ENCODE peak calls at places on chromosomes 7 and 10, in nine cellular contexts. One of them, this sample, is unnamed.

GRCh38 chr10:44264244-44264643 is 120.7 kb downstream of the CXCL12 start:
- DNase-seq in HFFc6: no peak
- DNase-seq in glutamatergic neuron: no peak
- DNase-seq in progenitor cell of endocrine pancreas: no peak
- DNase-seq in fibroblast of pulmonary artery: no peak
- DNase-seq in lung: no peak
- DNase-seq in GM20000: no peak
- DNase-seq in ovary: no peak
- DNase-seq in cardiac muscle cell: no peak
- DNase-seq in this sample: no peak

GRCh38 chr10:110535958-110536891 is 31.3 kb upstream of the SMC3 start:
- DNase-seq in HFFc6: peak; percentile 73
- DNase-seq in glutamatergic neuron: no peak
- DNase-seq in progenitor cell of endocrine pancreas: no peak
- DNase-seq in fibroblast of pulmonary artery: peak; percentile 63
- DNase-seq in lung: no peak
- DNase-seq in GM20000: peak; percentile 70
- DNase-seq in ovary: no peak
- DNase-seq in cardiac muscle cell: no peak
- DNase-seq in this sample: no peak

GRCh38 chr10:100341953-100342626 is 4.9 kb upstream of the SCD start:
- DNase-seq in HFFc6: peak; percentile 52
- DNase-seq in glutamatergic neuron: peak; percentile 39
- DNase-seq in progenitor cell of endocrine pancreas: no peak
- DNase-seq in fibroblast of pulmonary artery: peak; percentile 74
- DNase-seq in lung: no peak
- DNase-seq in GM20000: peak; percentile 66
- DNase-seq in ovary: no peak
- DNase-seq in cardiac muscle cell: peak; percentile 74
- DNase-seq in this sample: peak; percentile 48

GRCh38 chr7:2266911-2267310 is 24.9 kb downstream of the NUDT1 start:
- DNase-seq in HFFc6: peak; percentile 71
- DNase-seq in glutamatergic neuron: no peak
- DNase-seq in progenitor cell of endocrine pancreas: no peak
- DNase-seq in fibroblast of pulmonary artery: peak; percentile 19
- DNase-seq in lung: no peak
- DNase-seq in GM20000: no peak
- DNase-seq in ovary: no peak
- DNase-seq in cardiac muscle cell: no peak
- DNase-seq in this sample: no peak

GRCh38 chr10:76150886-76151288 is 719.5 kb downstream of the LRMDA start:
- DNase-seq in HFFc6: no peak
- DNase-seq in glutamatergic neuron: no peak
- DNase-seq in progenitor cell of endocrine pancreas: peak; percentile 24
- DNase-seq in fibroblast of pulmonary artery: no peak
- DNase-seq in lung: no peak
- DNase-seq in GM20000: no peak
- DNase-seq in ovary: no peak
- DNase-seq in cardiac muscle cell: no peak
- DNase-seq in this sample: no peak

GRCh38 chr10:7580520-7580919 is 86.2 kb downstream of the ITIH5 start:
- DNase-seq in HFFc6: no peak
- DNase-seq in glutamatergic neuron: no peak
- DNase-seq in progenitor cell of endocrine pancreas: no peak
- DNase-seq in fibroblast of pulmonary artery: no peak
- DNase-seq in lung: no peak
- DNase-seq in GM20000: no peak
- DNase-seq in ovary: no peak
- DNase-seq in cardiac muscle cell: peak; percentile 19
- DNase-seq in this sample: no peak

GRCh38 chr10:45040921-45041320 is 40.2 kb downstream of the ZNF22 start:
- DNase-seq in HFFc6: no peak
- DNase-seq in glutamatergic neuron: no peak
- DNase-seq in progenitor cell of endocrine pancreas: no peak
- DNase-seq in fibroblast of pulmonary artery: peak; percentile 30
- DNase-seq in lung: no peak
- DNase-seq in GM20000: no peak
- DNase-seq in ovary: no peak
- DNase-seq in cardiac muscle cell: no peak
- DNase-seq in this sample: no peak

GRCh38 chr7:86788948-86789347 is 145.2 kb downstream of the GRM3 start:
- DNase-seq in HFFc6: no peak
- DNase-seq in glutamatergic neuron: no peak
- DNase-seq in progenitor cell of endocrine pancreas: no peak
- DNase-seq in fibroblast of pulmonary artery: no peak
- DNase-seq in lung: no peak
- DNase-seq in GM20000: peak; percentile 47
- DNase-seq in ovary: no peak
- DNase-seq in cardiac muscle cell: no peak
- DNase-seq in this sample: no peak

GRCh38 chr7:94877731-94878670 is 29.4 kb upstream of the PPP1R9A start:
- DNase-seq in HFFc6: no peak
- DNase-seq in glutamatergic neuron: no peak
- DNase-seq in progenitor cell of endocrine pancreas: no peak
- DNase-seq in fibroblast of pulmonary artery: no peak
- DNase-seq in lung: no peak
- DNase-seq in GM20000: no peak
- DNase-seq in ovary: no peak
- DNase-seq in cardiac muscle cell: no peak
- DNase-seq in this sample: no peak

GRCh38 chr7:46150202-46150601 is 229.1 kb upstream of the IGFBP3 start:
- DNase-seq in HFFc6: no peak
- DNase-seq in glutamatergic neuron: no peak
- DNase-seq in progenitor cell of endocrine pancreas: no peak
- DNase-seq in fibroblast of pulmonary artery: no peak
- DNase-seq in lung: no peak
- DNase-seq in GM20000: no peak
- DNase-seq in ovary: no peak
- DNase-seq in cardiac muscle cell: no peak
- DNase-seq in this sample: no peak
- TF ChIP-seq CTCF in HFFc6: no peak
- TF ChIP-seq CTCF in glutamatergic neuron: no peak
- TF ChIP-seq CTCF in progenitor cell of endocrine pancreas: no peak
- TF ChIP-seq CTCF in fibroblast of pulmonary artery: no peak
- TF ChIP-seq CTCF in lung: no peak
- TF ChIP-seq CTCF in GM20000: no peak
- TF ChIP-seq CTCF in ovary: no peak
- TF ChIP-seq CTCF in cardiac muscle cell: no peak
- TF ChIP-seq CTCF in this sample: no peak

GRCh38 chr7:45624392-45624760 is 50.2 kb downstream of the ADCY1 start:
- DNase-seq in HFFc6: no peak
- DNase-seq in glutamatergic neuron: no peak
- DNase-seq in progenitor cell of endocrine pancreas: no peak
- DNase-seq in fibroblast of pulmonary artery: no peak
- DNase-seq in lung: no peak
- DNase-seq in GM20000: no peak
- DNase-seq in ovary: no peak
- DNase-seq in cardiac muscle cell: no peak
- DNase-seq in this sample: no peak

GRCh38 chr7:45627691-45628456 is 53.7 kb downstream of the ADCY1 start:
- DNase-seq in HFFc6: no peak
- DNase-seq in glutamatergic neuron: no peak
- DNase-seq in progenitor cell of endocrine pancreas: no peak
- DNase-seq in fibroblast of pulmonary artery: no peak
- DNase-seq in lung: no peak
- DNase-seq in GM20000: no peak
- DNase-seq in ovary: no peak
- DNase-seq in cardiac muscle cell: no peak
- DNase-seq in this sample: no peak

GRCh38 chr7:45625067-45625466 is 50.9 kb downstream of the ADCY1 start:
- DNase-seq in HFFc6: peak; percentile 3
- DNase-seq in glutamatergic neuron: no peak
- DNase-seq in progenitor cell of endocrine pancreas: no peak
- DNase-seq in fibroblast of pulmonary artery: no peak
- DNase-seq in lung: no peak
- DNase-seq in GM20000: no peak
- DNase-seq in ovary: no peak
- DNase-seq in cardiac muscle cell: no peak
- DNase-seq in this sample: no peak

GRCh38 chr7:45626441-45627430 is 52.6 kb downstream of the ADCY1 start:
- DNase-seq in HFFc6: no peak
- DNase-seq in glutamatergic neuron: no peak
- DNase-seq in progenitor cell of endocrine pancreas: no peak
- DNase-seq in fibroblast of pulmonary artery: no peak
- DNase-seq in lung: no peak
- DNase-seq in GM20000: no peak
- DNase-seq in ovary: no peak
- DNase-seq in cardiac muscle cell: no peak
- DNase-seq in this sample: no peak

DNA sequence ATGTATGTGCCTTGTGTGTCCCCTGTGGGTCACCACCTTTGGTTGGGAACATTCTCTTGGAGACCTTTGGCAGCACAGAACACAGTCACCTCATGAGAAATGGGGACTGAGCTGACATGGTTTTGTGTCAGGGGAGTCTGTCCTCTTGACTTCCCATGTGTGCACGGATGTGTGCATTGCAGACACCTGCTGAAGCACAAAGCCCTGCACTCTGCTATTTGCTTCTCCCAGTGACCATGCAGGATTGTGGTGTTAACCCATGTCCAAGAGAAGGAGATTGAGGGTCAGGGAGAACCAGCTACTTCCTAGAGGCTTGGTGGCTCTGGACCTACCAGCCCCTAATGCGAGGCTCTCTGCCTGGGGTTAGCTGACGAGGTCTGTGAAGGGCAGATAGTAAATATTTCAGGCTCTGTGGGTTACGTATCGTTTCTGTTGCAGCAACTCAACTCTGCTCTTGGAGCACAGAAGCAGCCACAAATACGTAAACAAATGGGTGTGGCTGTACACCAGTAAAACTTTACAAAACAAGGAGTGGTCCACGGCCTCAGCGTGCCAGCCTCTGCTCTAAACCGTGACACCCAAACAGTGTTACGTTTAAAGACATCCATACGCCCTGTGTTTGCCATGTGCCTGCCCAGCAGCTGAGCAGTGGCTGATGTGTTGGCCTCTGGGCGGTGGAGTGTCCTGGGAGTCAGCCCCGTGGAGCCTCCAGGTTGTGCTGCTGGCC is 51.7 kb downstream of the ADCY1 start:
- DNase-seq in HFFc6: no peak
- DNase-seq in glutamatergic neuron: no peak
- DNase-seq in progenitor cell of endocrine pancreas: no peak
- DNase-seq in fibroblast of pulmonary artery: no peak
- DNase-seq in lung: no peak
- DNase-seq in GM20000: no peak
- DNase-seq in ovary: no peak
- DNase-seq in cardiac muscle cell: no peak
- DNase-seq in this sample: no peak
- TF ChIP-seq CTCF in HFFc6: no peak
- TF ChIP-seq CTCF in glutamatergic neuron: no peak
- TF ChIP-seq CTCF in progenitor cell of endocrine pancreas: no peak
- TF ChIP-seq CTCF in fibroblast of pulmonary artery: no peak
- TF ChIP-seq CTCF in lung: no peak
- TF ChIP-seq CTCF in GM20000: no peak
- TF ChIP-seq CTCF in ovary: no peak
- TF ChIP-seq CTCF in cardiac muscle cell: no peak
- TF ChIP-seq CTCF in this sample: no peak

DNA sequence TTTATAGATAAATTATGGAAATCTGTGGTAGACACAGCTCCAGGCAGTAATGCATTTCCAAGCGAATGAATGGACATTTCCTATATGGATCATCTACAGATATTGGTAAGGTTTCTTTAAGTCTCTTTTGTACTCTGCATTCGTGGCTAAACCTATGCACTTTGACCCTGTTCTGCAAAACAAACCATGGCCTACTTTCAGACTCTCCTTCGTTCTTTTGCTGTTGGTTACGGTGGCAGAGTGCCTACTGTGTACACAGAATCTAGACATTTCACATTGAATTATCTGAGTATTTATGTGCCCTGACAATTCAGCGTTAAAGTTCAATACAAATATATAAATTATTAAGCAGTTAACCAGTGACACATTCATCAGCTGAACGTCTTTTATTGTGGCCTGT is 93.3 kb downstream of the MGMT start:
- DNase-seq in HFFc6: no peak
- DNase-seq in glutamatergic neuron: no peak
- DNase-seq in progenitor cell of endocrine pancreas: no peak
- DNase-seq in fibroblast of pulmonary artery: no peak
- DNase-seq in lung: no peak
- DNase-seq in GM20000: no peak
- DNase-seq in ovary: no peak
- DNase-seq in cardiac muscle cell: no peak
- DNase-seq in this sample: no peak
- TF ChIP-seq CTCF in HFFc6: no peak
- TF ChIP-seq CTCF in glutamatergic neuron: no peak
- TF ChIP-seq CTCF in progenitor cell of endocrine pancreas: no peak
- TF ChIP-seq CTCF in fibroblast of pulmonary artery: no peak
- TF ChIP-seq CTCF in lung: no peak
- TF ChIP-seq CTCF in GM20000: no peak
- TF ChIP-seq CTCF in ovary: no peak
- TF ChIP-seq CTCF in cardiac muscle cell: no peak
- TF ChIP-seq CTCF in this sample: no peak

GRCh38 chr10:104780165-104780564 is 139.1 kb downstream of the SORCS3 start:
- DNase-seq in HFFc6: no peak
- DNase-seq in glutamatergic neuron: no peak
- DNase-seq in progenitor cell of endocrine pancreas: no peak
- DNase-seq in fibroblast of pulmonary artery: no peak
- DNase-seq in lung: no peak
- DNase-seq in GM20000: no peak
- DNase-seq in ovary: no peak
- DNase-seq in cardiac muscle cell: no peak
- DNase-seq in this sample: no peak

GRCh38 chr10:104779701-104780100 is 138.6 kb downstream of the SORCS3 start:
- DNase-seq in HFFc6: no peak
- DNase-seq in glutamatergic neuron: no peak
- DNase-seq in progenitor cell of endocrine pancreas: no peak
- DNase-seq in fibroblast of pulmonary artery: no peak
- DNase-seq in lung: no peak
- DNase-seq in GM20000: no peak
- DNase-seq in ovary: no peak
- DNase-seq in cardiac muscle cell: no peak
- DNase-seq in this sample: no peak

GRCh38 chr10:104780946-104781345 is 139.9 kb downstream of the SORCS3 start:
- DNase-seq in HFFc6: no peak
- DNase-seq in glutamatergic neuron: no peak
- DNase-seq in progenitor cell of endocrine pancreas: no peak
- DNase-seq in fibroblast of pulmonary artery: no peak
- DNase-seq in lung: no peak
- DNase-seq in GM20000: no peak
- DNase-seq in ovary: no peak
- DNase-seq in cardiac muscle cell: no peak
- DNase-seq in this sample: no peak

DNA sequence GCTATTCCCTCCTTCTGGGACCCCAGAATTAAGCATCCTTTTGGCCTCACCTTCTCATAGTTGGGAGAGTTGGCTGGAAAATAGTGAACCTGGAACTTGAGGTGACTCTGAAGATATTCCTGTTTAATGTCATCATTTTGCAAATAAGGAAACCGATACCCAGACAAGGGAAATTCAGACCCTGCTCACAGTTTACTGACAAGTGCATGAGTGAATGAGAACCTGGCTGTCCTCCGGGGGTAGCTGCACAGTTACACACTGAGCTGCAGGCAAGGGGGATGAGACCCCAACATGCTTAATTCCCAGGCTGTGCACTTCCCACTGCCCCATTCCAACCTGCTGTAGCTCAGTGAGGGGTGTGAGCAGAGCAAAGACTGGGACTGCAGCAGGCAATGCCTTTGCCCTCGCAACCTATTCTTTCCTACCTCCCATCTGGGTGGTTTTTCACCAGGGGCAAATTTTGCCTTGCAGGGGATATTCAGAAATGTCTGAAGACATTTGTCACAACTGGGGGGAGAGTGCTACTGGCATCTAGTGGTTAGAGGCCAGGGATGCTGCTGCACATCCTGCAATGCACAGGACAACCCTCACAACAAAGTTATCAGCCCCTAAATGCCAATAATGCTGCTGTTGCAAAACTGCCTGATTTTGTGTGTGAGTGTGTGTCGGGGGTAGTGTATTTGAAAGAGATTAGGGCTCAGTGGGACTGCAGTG is 136.2 kb downstream of the SORCS3 start:
- DNase-seq in HFFc6: no peak
- DNase-seq in glutamatergic neuron: no peak
- DNase-seq in progenitor cell of endocrine pancreas: no peak
- DNase-seq in fibroblast of pulmonary artery: no peak
- DNase-seq in lung: no peak
- DNase-seq in GM20000: no peak
- DNase-seq in ovary: no peak
- DNase-seq in cardiac muscle cell: peak; percentile 55
- DNase-seq in this sample: no peak
- TF ChIP-seq CTCF in HFFc6: no peak
- TF ChIP-seq CTCF in glutamatergic neuron: no peak
- TF ChIP-seq CTCF in progenitor cell of endocrine pancreas: no peak
- TF ChIP-seq CTCF in fibroblast of pulmonary artery: no peak
- TF ChIP-seq CTCF in lung: no peak
- TF ChIP-seq CTCF in GM20000: no peak
- TF ChIP-seq CTCF in ovary: no peak
- TF ChIP-seq CTCF in cardiac muscle cell: no peak
- TF ChIP-seq CTCF in this sample: peak; percentile 29